ENCODE peak calls at places on chromosome 4, in six cellular contexts. R is stomach, H is spleen, P is lower leg skin, O is tibial nerve, U is Peyer's patch. G is an unnamed sample.

GRCh38 chr4:16461362-16461761 is 235.1 kb upstream of the TAPT1 start:
- DNase-seq in R (no peak), H (no peak), P (no peak), O (no peak), U (no peak), G (no peak)

GRCh38 chr4:107519057-107519456 is 201.0 kb downstream of the PAPSS1 start:
- DNase-seq in R (peak), H (no peak), P (no peak), O (no peak), U (no peak), G (no peak)

GRCh38 chr4:6619466-6620255 is 20.8 kb upstream of the MRFAP1 start:
- DNase-seq in R (no peak), H (peak), P (no peak), O (no peak), U (no peak), G (no peak)

GRCh38 chr4:177041356-177041755 is 248.6 kb upstream of the VEGFC start:
- DNase-seq in R (no peak), H (no peak), P (no peak), O (no peak), U (no peak), G (no peak)

GRCh38 chr4:6548201-6548881 is 26.6 kb upstream of the MAN2B2 start:
- DNase-seq in R (no peak), H (no peak), P (no peak), O (no peak), U (no peak), G (no peak)

GRCh38 chr4:155675709-155676429 is 9.2 kb downstream of the GUCY1A1 start:
- DNase-seq in R (no peak), H (no peak), P (no peak), O (no peak), U (no peak), G (no peak)

GRCh38 chr4:24611575-24611974 is 27.2 kb upstream of the DHX15 start:
- DNase-seq in R (no peak), H (no peak), P (no peak), O (no peak), U (no peak), G (no peak)

GRCh38 chr4:185145572-185145971 is 2.5 kb downstream of the SLC25A4 start:
- DNase-seq in R (no peak), H (no peak), P (no peak), O (no peak), U (no peak), G (peak)

GRCh38 chr4:3320361-3321023 is 27.7 kb downstream of the RGS12 start:
- DNase-seq in R (peak), H (peak), P (no peak), O (no peak), U (no peak), G (no peak)

GRCh38 chr4:52110171-52110570 is 59.1 kb downstream of the SPATA18 start:
- DNase-seq in R (no peak), H (no peak), P (no peak), O (no peak), U (no peak), G (no peak)

DNA sequence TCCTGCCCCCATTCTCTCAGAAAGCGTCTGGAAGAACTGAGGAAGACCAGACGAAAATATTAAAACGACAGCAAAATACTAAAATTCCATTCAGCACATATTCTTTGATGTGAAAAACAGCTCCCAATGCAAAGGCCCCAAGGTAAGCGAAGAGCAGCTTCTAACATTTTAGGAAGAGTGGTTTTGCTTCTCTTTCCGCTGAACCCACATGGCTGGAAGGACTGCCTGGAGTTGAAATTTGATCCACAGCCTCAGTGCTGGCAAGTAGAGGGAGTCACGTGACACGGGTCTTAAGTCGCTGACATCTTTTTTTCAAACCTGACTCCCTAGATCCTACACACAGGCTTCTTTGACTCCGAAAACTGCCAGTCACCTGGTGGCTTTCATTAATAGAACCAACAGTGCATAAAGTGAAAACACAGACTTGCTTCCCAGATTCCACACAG is at the start of gene FAM13A:
- DNase-seq in R (peak), H (no peak), P (peak), O (peak), U (no peak), G (peak)
- TF ChIP-seq POLR2A in R (no peak), H (no peak), P (no peak), O (no peak), U (no peak), G (no peak)

GRCh38 chr4:86919824-86920223 is 15.0 kb upstream of the AFF1 start:
- DNase-seq in R (no peak), H (no peak), P (no peak), O (no peak), U (no peak), G (no peak)

GRCh38 chr4:86918539-86919072 is 16.2 kb upstream of the AFF1 start:
- DNase-seq in R (no peak), H (no peak), P (no peak), O (no peak), U (no peak), G (no peak)

GRCh38 chr4:86916392-86916791 is 18.4 kb upstream of the AFF1 start:
- DNase-seq in R (no peak), H (no peak), P (no peak), O (no peak), U (no peak), G (no peak)

GRCh38 chr4:86921608-86922252 is 13.1 kb upstream of the AFF1 start:
- DNase-seq in R (no peak), H (no peak), P (no peak), O (no peak), U (no peak), G (no peak)

DNA sequence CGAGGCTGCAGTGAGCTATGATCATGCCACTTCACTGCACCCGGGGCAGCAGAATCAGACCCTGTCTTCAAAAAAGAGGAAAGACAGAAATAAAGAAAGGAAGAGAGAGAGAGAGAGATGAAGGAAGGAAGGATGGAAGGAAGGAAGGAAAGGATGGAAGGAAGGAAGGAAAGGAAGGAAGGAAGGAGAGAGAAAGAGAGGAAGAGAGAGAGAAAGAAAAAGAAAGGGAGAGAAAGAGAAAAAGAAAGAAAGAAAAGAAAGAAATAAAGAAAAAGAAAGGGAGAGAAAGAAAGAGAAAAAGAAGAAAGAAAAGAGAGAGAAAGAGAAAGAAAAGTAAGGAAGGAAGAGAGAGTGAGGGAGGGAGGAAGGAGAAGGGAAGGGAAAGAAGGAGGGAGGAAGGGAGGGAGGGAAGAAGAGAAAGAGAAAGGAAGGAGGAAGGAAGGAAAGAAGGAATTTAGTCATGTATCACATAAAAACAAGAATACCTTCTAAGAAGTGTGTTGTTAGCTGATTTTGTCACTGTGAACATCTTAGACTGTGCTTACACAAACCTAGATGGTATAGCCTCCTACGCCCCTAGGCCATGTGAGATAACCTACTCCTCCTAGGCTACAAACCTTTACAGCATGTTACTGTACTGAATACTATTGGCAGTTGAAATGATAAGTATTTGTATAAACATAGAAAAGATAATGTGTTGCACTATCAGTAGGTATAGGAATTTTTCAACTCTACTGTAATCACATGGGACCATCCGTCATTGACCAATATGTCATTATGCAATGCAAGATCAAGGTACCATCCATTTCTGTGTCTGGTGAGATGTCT is 17.4 kb upstream of the AFF1 start:
- DNase-seq in R (no peak), H (no peak), P (no peak), O (no peak), U (no peak), G (no peak)
- TF ChIP-seq POLR2A in R (no peak), H (no peak), P (no peak), O (no peak), U (no peak), G (no peak)

GRCh38 chr4:76212851-76213414 is 691 bp downstream of the SCARB2 start:
- DNase-seq in R (no peak), H (no peak), P (no peak), O (no peak), U (peak), G (peak)

GRCh38 chr4:76212301-76212700 is 1.3 kb downstream of the SCARB2 start:
- DNase-seq in R (no peak), H (no peak), P (no peak), O (no peak), U (no peak), G (peak)

GRCh38 chr4:76214269-76214628 is 625 bp upstream of the SCARB2 start:
- DNase-seq in R (no peak), H (no peak), P (no peak), O (no peak), U (no peak), G (peak)

GRCh38 chr4:76215120-76215519 is 1.5 kb upstream of the SCARB2 start:
- DNase-seq in R (peak), H (no peak), P (no peak), O (no peak), U (no peak), G (no peak)

GRCh38 chr4:76213415-76214268 is at the start of gene SCARB2:
- DNase-seq in R (peak), H (peak), P (peak), O (peak), U (peak), G (peak)
- TF ChIP-seq POLR2A in R (no peak), H (no peak), P (peak), O (peak), U (peak), G (peak)

GRCh38 chr4:98932539-98932938 is 3.6 kb upstream of the EIF4E start:
- DNase-seq in R (no peak), H (no peak), P (no peak), O (no peak), U (no peak), G (no peak)

GRCh38 chr4:98929341-98930267 is 671 bp upstream of the EIF4E start:
- DNase-seq in R (peak), H (peak), P (peak), O (no peak), U (peak), G (peak)

GRCh38 chr4:98930311-98930865 is 1.5 kb upstream of the EIF4E start:
- DNase-seq in R (no peak), H (no peak), P (no peak), O (no peak), U (no peak), G (no peak)

GRCh38 chr4:98928131-98928504 is 815 bp downstream of the EIF4E start:
- DNase-seq in R (peak), H (peak), P (peak), O (no peak), U (peak), G (no peak)

GRCh38 chr4:98928505-98929340 is at the start of gene EIF4E:
- DNase-seq in R (peak), H (peak), P (peak), O (peak), U (peak), G (peak)
- TF ChIP-seq POLR2A in R (no peak), H (no peak), P (no peak), O (no peak), U (no peak), G (no peak)

DNA sequence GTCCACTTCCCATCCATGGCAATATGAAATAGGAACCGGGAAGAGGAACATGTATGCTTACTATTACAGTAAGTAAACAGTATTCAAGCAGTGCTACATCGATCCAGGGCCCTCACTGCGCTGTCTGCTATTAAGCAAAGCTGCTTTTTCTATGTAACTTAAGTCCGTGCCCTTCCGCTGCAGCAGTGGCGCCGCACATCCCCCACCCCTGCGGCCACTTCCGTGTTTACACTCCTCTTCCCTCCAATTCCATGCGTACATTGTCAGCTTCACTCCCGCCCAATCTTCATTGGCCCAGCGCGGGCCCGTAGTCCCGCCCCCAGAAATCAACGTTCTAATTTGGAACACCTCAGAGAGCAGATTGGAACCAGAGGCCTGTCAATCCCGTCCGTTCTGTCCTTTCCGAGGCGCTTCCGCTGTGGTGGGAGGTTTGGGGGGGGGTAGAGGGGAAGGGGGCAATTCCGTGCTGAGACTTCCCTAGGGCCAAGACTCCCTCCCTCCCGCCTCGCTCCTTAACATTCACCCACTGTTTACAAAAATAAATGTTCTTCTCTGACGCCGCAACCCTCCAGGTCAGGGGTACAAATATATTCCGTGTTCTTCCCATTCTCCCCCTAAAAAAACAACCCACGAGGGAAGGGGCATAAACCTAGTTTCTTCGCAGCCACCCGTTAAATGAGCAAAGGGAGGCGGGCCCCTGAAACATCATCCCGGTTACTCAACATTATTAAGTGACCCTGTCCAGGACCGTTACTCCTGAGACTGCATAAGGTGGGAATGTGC is 67.4 kb downstream of the NOCT start:
- DNase-seq in R (peak), H (peak), P (peak), O (peak), U (peak), G (peak)
- TF ChIP-seq POLR2A in R (no peak), H (no peak), P (no peak), O (no peak), U (no peak), G (no peak)

DNA sequence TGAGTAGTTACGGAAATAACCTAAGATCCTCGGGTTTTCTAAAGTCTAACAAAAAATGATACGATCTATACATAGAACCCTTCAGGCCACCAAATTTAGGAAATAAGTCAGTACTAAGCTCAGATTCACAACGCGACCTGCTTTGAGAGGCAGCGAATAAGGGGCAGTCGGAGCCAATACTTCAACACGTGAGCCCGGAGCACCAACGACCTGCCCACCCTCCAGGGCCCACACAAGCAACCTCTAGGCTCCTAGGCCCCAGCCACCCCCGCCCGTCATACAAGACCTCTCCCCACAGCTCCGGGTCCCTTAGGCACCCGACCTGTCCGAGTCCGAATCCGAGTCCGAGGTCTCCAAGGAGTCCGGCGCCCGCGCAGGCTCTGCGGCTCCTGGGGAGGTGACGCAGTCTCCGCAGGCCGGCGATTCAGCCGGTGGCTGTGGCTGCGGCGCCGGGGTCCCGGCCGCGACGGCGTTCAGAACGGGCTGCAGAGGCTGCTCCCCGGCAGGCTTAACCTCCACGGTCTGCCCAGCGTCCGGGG is 580 bp downstream of the NAF1 start:
- DNase-seq in R (peak), H (peak), P (peak), O (peak), U (peak), G (no peak)
- TF ChIP-seq POLR2A in R (no peak), H (no peak), P (no peak), O (no peak), U (no peak), G (no peak)